ENCODE peak calls at places on chromosomes 3 and 15, in six cellular contexts. S, X, U, D, A and M are unnamed samples.

GRCh38 chr15:99620178-99620577 is 54.4 kb downstream of the MEF2A start:
- DNase-seq in S (no peak), X (no peak), U (no peak), D (no peak), A (no peak), M (no peak)

GRCh38 chr3:123636431-123636841 is 51.6 kb upstream of the HACD2 start:
- DNase-seq in S (peak; percentile 2), X (no peak), U (no peak), D (no peak), A (peak; percentile 86), M (no peak)

GRCh38 chr3:3200632-3201212 is 21.2 kb upstream of the CRBN start:
- DNase-seq in S (peak; percentile 50), X (peak; percentile 75), U (peak; percentile 20), D (no peak), A (peak; percentile 33), M (no peak)

GRCh38 chr3:93924491-93924890 is 49.2 kb downstream of the PROS1 start:
- DNase-seq in S (no peak), X (no peak), U (no peak), D (no peak), A (no peak), M (no peak)

GRCh38 chr3:28791713-28792255 is 443.2 kb upstream of the AZI2 start:
- DNase-seq in S (no peak), X (no peak), U (no peak), D (no peak), A (peak; percentile 21), M (no peak)

GRCh38 chr15:78727561-78727960 is 83.7 kb downstream of the ADAMTS7 start:
- DNase-seq in S (no peak), X (no peak), U (no peak), D (no peak), A (peak; percentile 34), M (no peak)

GRCh38 chr3:122929576-122930365 is 97.8 kb downstream of the SEMA5B start:
- DNase-seq in S (no peak), X (no peak), U (no peak), D (no peak), A (no peak), M (no peak)

GRCh38 chr3:80086426-80086825 is 318.6 kb upstream of the ROBO1 start:
- DNase-seq in S (no peak), X (no peak), U (no peak), D (no peak), A (no peak), M (no peak)

GRCh38 chr3:113084777-113085176 is 94.0 kb downstream of the GTPBP8 start:
- DNase-seq in S (no peak), X (peak; percentile 17), U (no peak), D (no peak), A (no peak), M (no peak)

GRCh38 chr3:115227046-115227445 is 80.0 kb upstream of the ZBTB20 start:
- DNase-seq in S (no peak), X (no peak), U (no peak), D (no peak), A (no peak), M (no peak)

GRCh38 chr3:138444104-138444503 is 9.7 kb downstream of the ESYT3 start:
- DNase-seq in S (no peak), X (no peak), U (no peak), D (no peak), A (no peak), M (no peak)

GRCh38 chr15:99719096-99719541 is 14.1 kb downstream of the LYSMD4 start:
- DNase-seq in S (no peak), X (no peak), U (no peak), D (no peak), A (no peak), M (no peak)

GRCh38 chr3:72953325-72953956 is 43.2 kb upstream of the PPP4R2 start:
- DNase-seq in S (no peak), X (no peak), U (no peak), D (no peak), A (no peak), M (no peak)

GRCh38 chr15:38474155-38474757 is 20.3 kb downstream of the FAM98B start:
- DNase-seq in S (peak; percentile 4), X (peak; percentile 78), U (peak; percentile 17), D (peak; percentile 11), A (peak; percentile 43), M (peak; percentile 13)

GRCh38 chr3:4038351-4038750 is 239.1 kb downstream of the LRRN1 start:
- DNase-seq in S (no peak), X (no peak), U (no peak), D (no peak), A (no peak), M (no peak)

GRCh38 chr3:124372784-124373183 is 357.5 kb upstream of the UMPS start:
- DNase-seq in S (no peak), X (no peak), U (no peak), D (no peak), A (peak; percentile 65), M (no peak)

GRCh38 chr3:105722943-105723556 is 145.8 kb downstream of the CBLB start:
- DNase-seq in S (no peak), X (no peak), U (no peak), D (no peak), A (no peak), M (no peak)

GRCh38 chr15:22904736-22905135 is 66.3 kb downstream of the NIPA2 start:
- DNase-seq in S (peak; percentile 57), X (no peak), U (no peak), D (no peak), A (no peak), M (no peak)

GRCh38 chr3:25455316-25456232 is 27.5 kb downstream of the RARB start:
- DNase-seq in S (no peak), X (no peak), U (no peak), D (no peak), A (no peak), M (no peak)

GRCh38 chr15:31276596-31277298 is 49.9 kb upstream of the KLF13 start:
- DNase-seq in S (no peak), X (no peak), U (no peak), D (no peak), A (no peak), M (no peak)

GRCh38 chr15:65583701-65584100 is 27.2 kb downstream of the INTS14 start:
- DNase-seq in S (peak; percentile 18), X (peak; percentile 84), U (peak; percentile 32), D (peak; percentile 11), A (no peak), M (no peak)

GRCh38 chr15:83129791-83130190 is 22.3 kb downstream of the TM6SF1 start:
- DNase-seq in S (no peak), X (no peak), U (no peak), D (no peak), A (no peak), M (no peak)

GRCh38 chr15:59349715-59350420 is 22.8 kb downstream of the MYO1E start:
- DNase-seq in S (no peak), X (peak; percentile 94), U (peak; percentile 38), D (no peak), A (peak; percentile 40), M (no peak)

GRCh38 chr3:71584216-71585061 is 911 bp upstream of the FOXP1 start:
- DNase-seq in S (no peak), X (peak; percentile 60), U (peak; percentile 80), D (peak; percentile 33), A (peak; percentile 42), M (no peak)

GRCh38 chr15:29139072-29139471 is 130.6 kb downstream of the NSMCE3 start:
- DNase-seq in S (no peak), X (no peak), U (no peak), D (no peak), A (no peak), M (no peak)

GRCh38 chr3:127002195-127003174 is 19.6 kb downstream of the PLXNA1 start:
- DNase-seq in S (no peak), X (peak; percentile 92), U (no peak), D (no peak), A (peak; percentile 98), M (no peak)

GRCh38 chr3:168539909-168540308 is 444.2 kb upstream of the GOLIM4 start:
- DNase-seq in S (no peak), X (no peak), U (no peak), D (no peak), A (no peak), M (no peak)

GRCh38 chr3:114221165-114221880 is 16.1 kb downstream of the ZNF80 start:
- DNase-seq in S (no peak), X (peak; percentile 9), U (peak; percentile 61), D (peak; percentile 37), A (no peak), M (no peak)